ENCODE peak calls at places on chromosomes 2 and 18, in ten cellular contexts. U, J, W, L, O, Y, Q, S, H and T are unnamed samples.
A peak's percentile ranks its signal among the peaks of the same experiment; 100 is the strongest.

GRCh38 chr2:142716463-142717242 is 160.8 kb upstream of the KYNU start:
- DNase-seq in Y (no peak), J (no peak), W (no peak), Q (peak; percentile 32), U (peak; percentile 9), H (no peak), S (no peak), L (no peak), O (no peak), T (no peak)

GRCh38 chr2:168336786-168337388 is 89.5 kb upstream of the STK39 start:
- DNase-seq in L (peak; percentile 10), Y (no peak), S (no peak), J (peak; percentile 12), O (peak; percentile 36), Q (no peak), W (no peak), H (no peak), U (no peak), T (no peak)

GRCh38 chr2:134167015-134167414 is 86.9 kb upstream of the MGAT5 start:
- DNase-seq in Q (no peak), J (no peak), Y (no peak), U (peak; percentile 37), H (no peak), W (no peak), L (no peak), S (no peak), O (no peak), T (no peak)

GRCh38 chr18:70491734-70492348 is 203.0 kb downstream of the SOCS6 start:
- DNase-seq in S (peak; percentile 26), W (no peak), J (peak; percentile 13), Q (peak; percentile 29), U (peak; percentile 39), H (no peak), L (no peak), O (peak; percentile 44), Y (no peak), T (no peak)

GRCh38 chr2:54709341-54709809 is 14.1 kb upstream of the EML6 start:
- DNase-seq in Y (no peak), U (no peak), W (no peak), L (no peak), S (no peak), H (no peak), Q (peak; percentile 20), O (no peak), J (no peak), T (peak; percentile 46)

GRCh38 chr2:200862532-200863000 is 1.9 kb downstream of the CLK1 start:
- DNase-seq in H (peak; percentile 62), U (peak; percentile 43), O (peak; percentile 47), Y (peak; percentile 44), J (no peak), L (peak; percentile 55), Q (no peak), W (peak; percentile 10), S (peak; percentile 33), T (no peak)

GRCh38 chr2:69645026-69645425 is 1.5 kb upstream of the AAK1 start:
- DNase-seq in L (no peak), Y (no peak), W (no peak), J (no peak), Q (no peak), S (no peak), H (no peak), O (no peak), U (no peak), T (no peak)

GRCh38 chr2:10466801-10467200 is 18.7 kb upstream of the ODC1 start:
- DNase-seq in U (no peak), Q (no peak), O (no peak), J (no peak), Y (no peak), L (no peak), S (no peak), W (no peak), H (no peak), T (no peak)

GRCh38 chr18:70288851-70289328 is at the start of gene SOCS6:
- DNase-seq in S (peak; percentile 49), O (peak; percentile 43), H (peak; percentile 10), W (no peak), Q (peak; percentile 59), J (peak; percentile 5), U (peak; percentile 73), L (peak; percentile 23), Y (peak; percentile 11), T (peak; percentile 79)

GRCh38 chr2:75587954-75588587 is 27.3 kb upstream of the EVA1A start:
- DNase-seq in U (peak; percentile 87), O (no peak), W (no peak), S (peak; percentile 84), Y (peak; percentile 85), L (no peak), J (no peak), Q (no peak), H (peak; percentile 47), T (no peak)

GRCh38 chr2:58812766-58813344 is 571.7 kb upstream of the FANCL start:
- DNase-seq in U (no peak), Q (no peak), W (no peak), H (no peak), S (no peak), J (no peak), O (no peak), Y (no peak), L (no peak), T (no peak)

GRCh38 chr2:136112317-136112891 is 5.5 kb downstream of the CXCR4 start:
- DNase-seq in Y (no peak), Q (no peak), W (no peak), O (no peak), L (no peak), U (no peak), H (no peak), J (no peak), S (no peak), T (no peak)

GRCh38 chr2:77271262-77271661 is 250.9 kb downstream of the LRRTM4 start:
- DNase-seq in U (no peak), J (no peak), Q (no peak), S (no peak), O (no peak), H (no peak), Y (no peak), W (no peak), L (no peak), T (no peak)

GRCh38 chr2:20141056-20141762 is 83.7 kb downstream of the SDC1 start:
- DNase-seq in Y (peak; percentile 86), L (no peak), W (no peak), H (peak; percentile 90), Q (peak; percentile 62), J (no peak), U (peak; percentile 97), O (no peak), S (peak; percentile 94), T (peak; percentile 93)

GRCh38 chr2:182077451-182078142 is 91.9 kb downstream of the PPP1R1C start:
- DNase-seq in S (peak; percentile 64), O (peak; percentile 54), U (peak; percentile 77), Q (peak; percentile 68), J (no peak), H (peak; percentile 79), L (peak; percentile 6), W (no peak), Y (peak; percentile 83), T (no peak)

GRCh38 chr2:120354467-120354866 is 8.5 kb downstream of the INHBB start:
- DNase-seq in H (no peak), J (no peak), S (no peak), O (no peak), W (no peak), L (no peak), Y (no peak), U (no peak), Q (no peak), T (peak; percentile 7)

GRCh38 chr2:118269408-118270051 is 181.3 kb downstream of the INSIG2 start:
- DNase-seq in L (no peak), W (no peak), U (no peak), S (no peak), J (no peak), Q (no peak), O (peak; percentile 19), Y (no peak), H (no peak), T (no peak)

GRCh38 chr2:227297052-227297451 is 28.0 kb upstream of the MFF start:
- DNase-seq in L (no peak), S (no peak), W (no peak), J (no peak), Y (no peak), Q (no peak), H (no peak), U (no peak), O (no peak), T (no peak)

GRCh38 chr2:11446733-11447248 is 19.2 kb downstream of the E2F6 start:
- DNase-seq in H (no peak), Q (peak; percentile 58), U (peak; percentile 62), O (peak; percentile 26), W (peak; percentile 11), J (no peak), S (peak; percentile 43), Y (peak; percentile 5), L (peak; percentile 46), T (peak; percentile 24)

GRCh38 chr2:169507698-169508097 is 1.8 kb upstream of the KLHL41 start:
- DNase-seq in J (no peak), W (no peak), L (no peak), O (no peak), Q (no peak), S (no peak), H (peak; percentile 32), Y (no peak), U (peak; percentile 14), T (no peak)

GRCh38 chr2:1929001-1929400 is 184.7 kb upstream of the PXDN start:
- DNase-seq in Y (no peak), Q (no peak), S (no peak), L (no peak), H (no peak), O (no peak), W (no peak), J (no peak), U (no peak), T (no peak)